ENCODE peak calls at places on chromosome 20, in seven cellular contexts. M, O, A, L, Q, X and P are unnamed samples.

GRCh38 chr20:47126709-47127108 is 229.8 kb downstream of the ZMYND8 start:
- DNase-seq in L (peak; percentile 50), A (no peak), Q (no peak), O (no peak), X (no peak), M (peak; percentile 71), P (no peak)

GRCh38 chr20:50232651-50233324 is 42.2 kb downstream of the CEBPB start:
- DNase-seq in A (no peak), L (no peak), Q (no peak), O (no peak), M (no peak), X (no peak), P (no peak)

GRCh38 chr20:19631410-19631809 is 126.6 kb upstream of the RIN2 start:
- DNase-seq in Q (no peak), A (peak; percentile 4), L (no peak), O (no peak), M (no peak), X (no peak), P (no peak)

GRCh38 chr20:47532002-47532401 is 30.3 kb downstream of the NCOA3 start:
- DNase-seq in O (no peak), M (no peak), A (no peak), L (no peak), X (no peak), Q (no peak), P (no peak)

GRCh38 chr20:23031346-23031745 is 3.8 kb upstream of the SSTR4 start:
- DNase-seq in O (no peak), A (no peak), Q (no peak), L (no peak), M (no peak), X (no peak), P (no peak)

GRCh38 chr20:38755324-38755910 is 7.2 kb downstream of the ACTR5 start:
- DNase-seq in X (no peak), L (no peak), O (no peak), M (no peak), A (no peak), Q (no peak), P (no peak)

GRCh38 chr20:21246143-21246542 is 57.0 kb upstream of the XRN2 start:
- DNase-seq in M (no peak), O (no peak), X (no peak), Q (no peak), L (no peak), A (no peak), P (no peak)

GRCh38 chr20:17910828-17911294 is 57.7 kb downstream of the SNX5 start:
- DNase-seq in O (no peak), X (no peak), A (no peak), Q (no peak), M (peak; percentile 90), L (peak; percentile 91), P (no peak)

GRCh38 chr20:33883164-33883563 is 72.0 kb downstream of the CHMP4B start:
- DNase-seq in Q (no peak), O (no peak), X (peak; percentile 72), A (no peak), L (no peak), M (no peak), P (peak; percentile 75)

GRCh38 chr20:11301699-11302098 is 616.0 kb upstream of the BTBD3 start:
- DNase-seq in Q (no peak), L (no peak), M (no peak), X (no peak), A (no peak), O (no peak), P (no peak)

GRCh38 chr20:62899633-62900051 is 26.7 kb downstream of the DIDO1 start:
- DNase-seq in Q (no peak), O (no peak), X (no peak), M (no peak), A (no peak), L (no peak), P (no peak)

GRCh38 chr20:20938599-20938998 is 167.6 kb downstream of the LINC00237 start:
- DNase-seq in O (no peak), X (no peak), L (no peak), M (no peak), Q (no peak), A (no peak), P (no peak)

GRCh38 chr20:54221383-54221782 is 13.5 kb downstream of the PFDN4 start:
- DNase-seq in L (no peak), A (no peak), X (no peak), O (no peak), M (no peak), Q (no peak), P (no peak)

GRCh38 chr20:12966468-12967085 is 42.2 kb upstream of the SPTLC3 start:
- DNase-seq in X (no peak), L (peak; percentile 71), Q (no peak), A (no peak), O (no peak), M (no peak), P (no peak)
- TF ChIP-seq CTCF in X (no peak), L (peak; percentile 62), Q (no peak), A (no peak), O (no peak), M (peak; percentile 19), P (no peak)

GRCh38 chr20:58228484-58229197 is at the start of gene ANKRD60:
- DNase-seq in O (peak; percentile 12), X (peak; percentile 44), M (no peak), L (peak; percentile 68), Q (no peak), A (no peak), P (peak; percentile 64)

GRCh38 chr20:58227391-58228102 is 906 bp downstream of the ANKRD60 start:
- DNase-seq in X (no peak), L (no peak), M (no peak), O (no peak), Q (no peak), A (no peak), P (no peak)

GRCh38 chr20:58231678-58232077 is 3.2 kb upstream of the ANKRD60 start:
- DNase-seq in X (no peak), M (no peak), Q (no peak), A (no peak), O (no peak), L (no peak), P (no peak)

GRCh38 chr20:58228103-58228483 is 360 bp downstream of the ANKRD60 start:
- DNase-seq in L (no peak), O (no peak), M (no peak), X (no peak), Q (no peak), A (no peak), P (peak; percentile 47)

DNA sequence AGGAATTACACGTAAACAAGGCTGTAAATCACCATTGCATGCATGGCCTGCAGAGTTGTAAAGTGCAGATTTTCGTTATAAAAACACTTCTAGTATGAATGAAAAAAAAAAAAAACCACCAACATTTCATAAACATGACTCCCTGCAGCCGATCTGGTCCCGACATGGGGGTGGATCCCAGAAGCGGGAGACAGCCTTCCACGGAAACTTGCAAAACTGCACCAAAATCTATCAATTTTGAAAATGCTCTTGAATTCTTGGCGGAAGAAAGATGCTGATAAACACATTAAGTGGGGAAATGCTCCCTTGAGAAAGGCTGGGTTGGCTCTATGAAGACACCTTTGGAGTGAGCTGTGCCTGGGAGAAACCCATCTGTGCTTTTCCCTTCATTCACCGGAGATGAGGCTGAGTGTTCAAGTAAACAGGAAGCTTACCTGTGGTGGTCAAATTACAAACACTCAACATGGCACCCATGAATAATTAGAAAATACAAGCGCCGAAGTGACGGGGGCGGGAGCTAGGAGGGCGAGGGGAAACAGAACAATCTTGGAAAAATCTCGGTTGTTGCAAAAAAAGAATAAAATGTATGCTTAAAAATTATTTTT is 847 bp upstream of the ANKRD60 start:
- DNase-seq in M (no peak), L (no peak), A (no peak), O (no peak), X (no peak), Q (no peak), P (no peak)
- TF ChIP-seq CTCF in M (no peak), L (no peak), A (no peak), O (no peak), X (no peak), Q (no peak), P (no peak)

GRCh38 chr20:32761831-32762753 is at the start of gene DNMT3B:
- DNase-seq in Q (peak; percentile 58), M (peak; percentile 51), O (peak; percentile 52), L (peak; percentile 82), A (peak; percentile 92), X (peak; percentile 88), P (peak; percentile 92)
- TF ChIP-seq CTCF in Q (no peak), M (peak; percentile 64), O (no peak), L (peak; percentile 21), A (no peak), X (peak; percentile 22), P (peak; percentile 37)

DNA sequence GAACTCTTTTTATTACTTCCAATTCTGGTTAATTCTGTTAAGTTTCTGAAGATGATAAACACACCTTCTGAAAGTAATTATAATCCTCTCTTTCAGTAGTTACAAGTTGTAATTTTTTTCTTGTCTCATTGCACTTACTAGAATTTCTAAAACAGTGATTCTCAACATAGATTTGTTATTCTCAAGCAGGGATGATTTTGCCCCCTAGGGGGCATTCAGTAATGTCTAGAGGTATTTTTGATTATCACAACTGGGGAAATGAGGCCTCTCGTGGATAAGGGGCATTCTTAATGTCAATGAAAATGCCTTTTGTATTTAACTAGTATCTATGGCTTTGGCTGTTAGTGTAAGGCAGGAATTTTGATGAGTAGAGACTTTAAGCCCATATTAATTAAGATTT is 39.4 kb upstream of the MAFB start:
- DNase-seq in X (no peak), L (no peak), Q (no peak), A (no peak), M (no peak), O (no peak), P (no peak)
- TF ChIP-seq CTCF in X (no peak), L (peak; percentile 22), Q (no peak), A (peak; percentile 43), M (peak; percentile 57), O (no peak), P (no peak)

DNA sequence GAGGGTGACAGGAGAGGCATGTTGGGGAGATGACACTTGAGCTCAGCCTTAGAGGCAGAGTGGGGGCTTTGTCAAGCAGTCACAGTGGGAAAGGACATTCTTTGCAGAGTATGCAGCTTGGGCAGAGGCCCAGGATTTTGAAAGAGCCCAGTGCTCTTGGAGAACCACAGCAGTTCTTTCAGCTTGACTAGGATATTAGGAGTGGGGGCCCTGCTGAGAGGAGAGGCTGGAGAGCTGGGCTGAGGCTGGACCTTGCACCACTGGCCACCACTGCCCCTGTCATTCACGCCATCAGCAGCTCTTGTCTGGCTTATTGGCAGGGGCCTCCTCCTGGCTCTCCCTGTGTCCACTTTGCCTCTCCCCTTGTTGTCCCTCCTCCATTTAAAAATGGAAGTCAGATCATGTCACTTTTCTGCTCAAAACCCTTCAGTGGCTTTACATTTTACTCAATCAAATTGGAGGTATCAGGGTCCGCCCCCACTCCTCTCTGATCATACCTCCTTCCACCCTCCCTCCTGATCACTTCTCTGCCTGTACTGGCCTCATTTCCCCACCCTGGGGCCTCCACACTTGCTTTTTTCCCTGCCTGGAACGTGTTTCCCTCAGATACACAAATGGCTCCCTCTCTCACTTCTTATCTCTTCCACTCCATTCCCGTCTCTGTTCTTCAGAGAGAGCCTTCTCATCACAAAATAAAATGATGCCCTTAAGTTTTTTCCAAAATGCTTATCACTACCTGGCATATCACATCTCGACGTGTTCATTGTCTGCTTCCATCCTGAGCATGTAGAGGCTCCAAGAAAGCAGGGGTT is 10.5 kb downstream of the MANBAL start:
- DNase-seq in X (no peak), Q (no peak), O (no peak), A (no peak), M (peak; percentile 34), L (peak; percentile 75), P (no peak)
- TF ChIP-seq CTCF in X (no peak), Q (no peak), O (no peak), A (no peak), M (no peak), L (no peak), P (no peak)